ENCODE peak calls at places on chromosomes 3 and 15, in ten cellular contexts. U is heart left ventricle, F is A549, T is cardiac muscle cell, I is GM20000, B is OCI-LY7, S is GM12865, L is HCT116, G is right lobe of liver, R is foreskin keratinocyte. X is an unnamed sample.

GRCh38 chr3:21273256-21273999 is 477.6 kb downstream of the ZNF385D start:
- DNase-seq in L (no peak), G (no peak), U (no peak), F (no peak), I (no peak), T (peak), S (no peak), R (no peak), B (no peak), X (no peak)

GRCh38 chr3:108518895-108519294 is 8.5 kb upstream of the MYH15 start:
- DNase-seq in S (no peak), R (peak), G (no peak), L (no peak), F (no peak), I (no peak), T (peak), B (no peak), U (no peak), X (no peak)

GRCh38 chr15:29770796-29771195 is 51.5 kb downstream of the TJP1 start:
- DNase-seq in B (no peak), S (no peak), T (no peak), G (no peak), F (no peak), I (no peak), U (no peak), R (no peak), L (no peak), X (no peak)

GRCh38 chr3:107674371-107674770 is 151.6 kb downstream of the BBX start:
- DNase-seq in L (no peak), S (no peak), G (no peak), F (no peak), I (no peak), U (no peak), B (no peak), T (no peak), R (no peak), X (no peak)

GRCh38 chr3:112789787-112790186 is 56.9 kb downstream of the CD200R1L start:
- DNase-seq in F (no peak), T (no peak), S (no peak), I (no peak), U (no peak), G (no peak), B (no peak), R (no peak), L (no peak), X (no peak)

GRCh38 chr3:141288331-141288990 is 56.8 kb downstream of the PXYLP1 start:
- DNase-seq in R (no peak), T (peak), U (no peak), B (no peak), I (no peak), G (no peak), L (no peak), F (no peak), S (no peak), X (no peak)

GRCh38 chr3:111669926-111670630 is 74.9 kb upstream of the ZBED2 start:
- DNase-seq in R (peak), U (no peak), F (no peak), S (no peak), L (no peak), T (peak), G (no peak), I (no peak), B (no peak), X (no peak)

GRCh38 chr3:149269687-149270086 is 48.1 kb upstream of the CP start:
- DNase-seq in B (no peak), U (no peak), T (no peak), F (no peak), G (no peak), R (no peak), I (no peak), L (no peak), S (no peak), X (no peak)

GRCh38 chr15:23472678-23473077 is 25.6 kb upstream of the GOLGA6L2 start:
- DNase-seq in S (no peak), I (no peak), T (no peak), F (peak), R (no peak), U (no peak), L (no peak), G (no peak), B (no peak), X (no peak)

GRCh38 chr3:1227111-1227510 is 134.3 kb downstream of the CNTN6 start:
- DNase-seq in L (no peak), T (no peak), S (no peak), F (no peak), R (no peak), B (no peak), U (no peak), I (no peak), G (no peak), X (no peak)

GRCh38 chr3:168100777-168101492 is 5.2 kb upstream of the GOLIM4 start:
- DNase-seq in L (no peak), G (no peak), T (no peak), S (no peak), U (no peak), I (no peak), B (no peak), R (no peak), F (no peak), X (no peak)

GRCh38 chr3:61387817-61388216 is 136.6 kb upstream of the FHIT start:
- DNase-seq in U (no peak), G (no peak), F (no peak), T (no peak), B (no peak), I (no peak), R (peak), S (no peak), L (no peak), X (no peak)

GRCh38 chr3:98734737-98735136 is 28.4 kb upstream of the ST3GAL6 start:
- DNase-seq in R (no peak), S (no peak), F (no peak), I (no peak), G (no peak), B (no peak), U (no peak), L (no peak), T (peak), X (no peak)

GRCh38 chr3:184767377-184767776 is 44.6 kb upstream of the VPS8 start:
- DNase-seq in F (no peak), I (no peak), B (no peak), G (no peak), T (no peak), S (no peak), L (no peak), U (no peak), R (no peak), X (no peak)

GRCh38 chr15:70523634-70524033 is 239.7 kb downstream of the UACA start:
- DNase-seq in F (no peak), G (peak), T (no peak), B (no peak), R (no peak), L (no peak), U (no peak), S (no peak), I (no peak), X (no peak)

GRCh38 chr3:161104561-161105551 is at the start of gene B3GALNT1:
- DNase-seq in B (no peak), T (peak), F (peak), G (peak), S (peak), L (no peak), I (peak), R (peak), U (peak), X (peak)

GRCh38 chr3:138464490-138464860 is 30.1 kb downstream of the ESYT3 start:
- DNase-seq in U (no peak), F (no peak), G (no peak), S (no peak), I (no peak), L (no peak), T (no peak), R (no peak), B (no peak), X (no peak)

GRCh38 chr3:120170223-120170622 is 76.0 kb upstream of the GSK3B start:
- DNase-seq in S (no peak), F (peak), B (no peak), L (peak), U (no peak), R (peak), T (no peak), I (no peak), G (no peak), X (no peak)

GRCh38 chr3:4744405-4745239 is 234.6 kb upstream of the BHLHE40 start:
- DNase-seq in B (no peak), L (no peak), R (peak), F (peak), U (no peak), G (no peak), S (no peak), I (no peak), T (peak), X (no peak)
- TF ChIP-seq CTCF in B (no peak), L (no peak), R (no peak), F (no peak), U (no peak), G (no peak), S (no peak), I (no peak), T (no peak), X (no peak)

GRCh38 chr3:134839990-134840389 is 44.9 kb downstream of the EPHB1 start:
- DNase-seq in U (no peak), R (no peak), I (no peak), T (no peak), S (peak), F (no peak), G (no peak), B (no peak), L (no peak), X (no peak)

GRCh38 chr3:134840459-134840858 is 45.4 kb downstream of the EPHB1 start:
- DNase-seq in I (no peak), U (no peak), R (no peak), B (no peak), F (no peak), G (no peak), S (no peak), L (no peak), T (no peak), X (no peak)

GRCh38 chr3:134836921-134837320 is 41.9 kb downstream of the EPHB1 start:
- DNase-seq in F (no peak), U (no peak), L (no peak), B (no peak), G (peak), I (no peak), T (no peak), R (no peak), S (no peak), X (no peak)

GRCh38 chr3:134839422-134839821 is 44.4 kb downstream of the EPHB1 start:
- DNase-seq in B (no peak), S (no peak), G (peak), L (no peak), R (no peak), T (no peak), F (no peak), I (no peak), U (no peak), X (no peak)

GRCh38 chr3:134838599-134838998 is 43.5 kb downstream of the EPHB1 start:
- DNase-seq in F (no peak), T (no peak), S (peak), U (no peak), I (no peak), G (no peak), L (no peak), R (no peak), B (no peak), X (no peak)
- TF ChIP-seq CTCF in F (peak), T (no peak), S (no peak), U (no peak), I (peak), G (peak), L (peak), R (peak), B (peak), X (no peak)

DNA sequence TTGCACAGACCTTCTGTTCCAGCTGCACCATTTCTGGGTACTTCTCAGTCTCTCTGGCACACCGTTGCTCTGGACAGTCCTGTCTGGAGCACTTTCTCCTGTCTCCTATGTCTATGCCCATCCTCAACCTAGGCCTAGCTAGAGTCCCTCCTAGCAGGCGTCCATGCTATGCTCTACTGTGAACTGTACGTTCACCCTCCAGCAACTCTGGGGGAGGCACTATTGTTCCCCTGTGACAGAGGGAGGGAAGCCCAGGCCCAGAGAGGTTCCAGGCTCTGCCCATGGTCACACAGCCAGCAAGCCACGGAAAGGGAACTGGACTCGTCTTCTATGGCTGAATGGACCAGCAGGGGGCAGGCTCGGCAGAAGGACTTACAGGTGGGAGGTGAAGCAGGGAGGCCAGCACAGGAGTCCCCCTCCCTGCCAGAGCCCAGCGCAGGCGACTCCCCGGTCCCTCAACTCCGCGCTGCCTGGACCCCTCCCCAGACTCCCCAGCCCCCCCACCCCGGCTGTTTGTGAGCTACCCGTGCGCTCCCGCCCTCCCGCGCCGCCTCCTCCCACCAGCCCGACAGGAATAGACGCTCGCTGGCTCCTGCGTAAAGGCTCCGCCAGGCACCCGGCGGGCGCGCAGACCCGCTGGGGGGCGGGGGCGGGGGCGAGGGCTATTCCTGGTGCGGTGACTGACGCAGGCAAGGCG is 1.7 kb upstream of the LINGO1 start:
- DNase-seq in F (peak), I (peak), L (peak), B (peak), G (peak), R (peak), T (peak), U (peak), S (peak), X (peak)
- TF ChIP-seq CTCF in F (peak), I (peak), L (peak), B (peak), G (peak), R (peak), T (peak), U (peak), S (peak), X (peak)

DNA sequence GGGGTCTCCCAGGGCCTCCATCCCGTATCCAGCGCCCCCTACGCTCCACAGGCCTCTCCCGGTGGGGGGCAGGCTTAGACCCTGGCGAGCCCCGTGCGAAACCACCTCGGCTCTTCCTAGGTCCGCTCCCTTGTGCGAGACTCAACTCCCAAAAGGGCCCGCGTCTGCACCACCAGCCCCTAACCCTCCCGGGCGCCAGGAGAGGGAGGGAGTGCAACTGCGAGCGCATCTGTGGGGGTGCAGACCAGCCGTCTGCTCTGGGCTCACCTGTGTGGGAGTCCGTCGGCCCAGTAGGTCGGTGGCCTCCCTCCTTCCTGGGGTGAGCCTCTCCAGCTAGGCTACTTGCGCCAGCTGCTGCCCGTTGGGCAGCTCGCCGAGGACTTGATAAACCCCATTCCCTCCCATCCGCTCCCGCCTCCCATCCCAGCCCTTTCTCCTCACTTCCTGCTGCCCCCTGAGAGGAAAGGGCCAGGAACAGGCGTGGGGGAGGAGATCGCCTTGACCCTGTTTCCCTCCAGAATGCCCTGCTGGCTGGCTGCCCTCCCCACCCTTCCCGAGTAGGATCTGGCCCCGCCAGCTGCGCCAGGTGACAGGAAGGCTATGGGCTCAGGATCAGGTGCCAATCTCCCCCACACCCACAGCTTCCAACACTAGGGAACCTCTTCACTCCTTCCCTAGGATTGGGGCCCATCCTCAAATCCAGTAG is at the start of gene HYAL2:
- DNase-seq in R (no peak), U (peak), G (peak), F (no peak), L (no peak), S (no peak), I (no peak), T (peak), B (no peak), X (no peak)
- TF ChIP-seq CTCF in R (no peak), U (no peak), G (no peak), F (no peak), L (no peak), S (no peak), I (no peak), T (no peak), B (no peak), X (no peak)

X was measured in GM10248.